ENCODE peak calls at places on chromosome 13, in six cellular contexts. One of them, this sample, is unnamed.

GRCh38 chr13:113920173-113920572 is 53.7 kb downstream of the C13orf46 start:
- DNase-seq in stomach: no peak
- DNase-seq in body of pancreas: no peak
- DNase-seq in kidney tubule cell: no peak
- DNase-seq in ecto neural progenitor cell: no peak
- DNase-seq in ACHN: no peak
- DNase-seq in this sample: no peak

GRCh38 chr13:50693755-50694154 is 149.7 kb downstream of the DLEU7 start:
- DNase-seq in stomach: peak
- DNase-seq in body of pancreas: peak
- DNase-seq in kidney tubule cell: peak
- DNase-seq in ecto neural progenitor cell: no peak
- DNase-seq in ACHN: no peak
- DNase-seq in this sample: no peak

GRCh38 chr13:109715902-109716301 is 70.5 kb downstream of the IRS2 start:
- DNase-seq in stomach: no peak
- DNase-seq in body of pancreas: peak
- DNase-seq in kidney tubule cell: peak
- DNase-seq in ecto neural progenitor cell: no peak
- DNase-seq in ACHN: no peak
- DNase-seq in this sample: no peak

GRCh38 chr13:65594255-65594654 is 1635.9 kb downstream of the PCDH9 start:
- DNase-seq in stomach: no peak
- DNase-seq in body of pancreas: no peak
- DNase-seq in kidney tubule cell: no peak
- DNase-seq in ecto neural progenitor cell: no peak
- DNase-seq in ACHN: no peak
- DNase-seq in this sample: no peak

GRCh38 chr13:113845055-113845454 is 18.8 kb downstream of the GAS6 start:
- DNase-seq in stomach: no peak
- DNase-seq in body of pancreas: no peak
- DNase-seq in kidney tubule cell: peak
- DNase-seq in ecto neural progenitor cell: no peak
- DNase-seq in ACHN: no peak
- DNase-seq in this sample: no peak

GRCh38 chr13:112711528-112712265 is 21.9 kb downstream of the ATP11A start:
- DNase-seq in stomach: peak
- DNase-seq in body of pancreas: peak
- DNase-seq in kidney tubule cell: peak
- DNase-seq in ecto neural progenitor cell: peak
- DNase-seq in ACHN: peak
- DNase-seq in this sample: peak

GRCh38 chr13:88726075-88726474 is 1054.9 kb downstream of the SLITRK5 start:
- DNase-seq in stomach: no peak
- DNase-seq in body of pancreas: no peak
- DNase-seq in kidney tubule cell: no peak
- DNase-seq in ecto neural progenitor cell: no peak
- DNase-seq in ACHN: no peak
- DNase-seq in this sample: no peak

GRCh38 chr13:20451397-20451796 is 74.3 kb downstream of the CRYL1 start:
- DNase-seq in stomach: no peak
- DNase-seq in body of pancreas: no peak
- DNase-seq in kidney tubule cell: no peak
- DNase-seq in ecto neural progenitor cell: no peak
- DNase-seq in ACHN: no peak
- DNase-seq in this sample: no peak

GRCh38 chr13:27678306-27679040 is 56.8 kb downstream of the POLR1D start:
- DNase-seq in stomach: peak
- DNase-seq in body of pancreas: no peak
- DNase-seq in kidney tubule cell: peak
- DNase-seq in ecto neural progenitor cell: no peak
- DNase-seq in ACHN: no peak
- DNase-seq in this sample: no peak

GRCh38 chr13:42526276-42526675 is 47.7 kb upstream of the TNFSF11 start:
- DNase-seq in stomach: no peak
- DNase-seq in body of pancreas: no peak
- DNase-seq in kidney tubule cell: no peak
- DNase-seq in ecto neural progenitor cell: no peak
- DNase-seq in ACHN: no peak
- DNase-seq in this sample: no peak

GRCh38 chr13:92346046-92346445 is 880.6 kb upstream of the GPC6 start:
- DNase-seq in stomach: no peak
- DNase-seq in body of pancreas: no peak
- DNase-seq in kidney tubule cell: no peak
- DNase-seq in ecto neural progenitor cell: peak
- DNase-seq in ACHN: no peak
- DNase-seq in this sample: no peak

GRCh38 chr13:42740753-42741152 is 40.6 kb upstream of the FAM216B start:
- DNase-seq in stomach: peak
- DNase-seq in body of pancreas: peak
- DNase-seq in kidney tubule cell: peak
- DNase-seq in ecto neural progenitor cell: no peak
- DNase-seq in ACHN: peak
- DNase-seq in this sample: no peak